ENCODE peak calls at places on chromosomes 1 and 21, in four cellular contexts. One of them, this sample, is unnamed.

GRCh38 chr1:217919683-217920502 is 288.7 kb downstream of the SPATA17 start:
- DNase-seq in neuronal stem cell: no peak
- DNase-seq in mesenchymal stem cell: no peak
- DNase-seq in trophoblast cell: no peak
- DNase-seq in this sample: no peak

GRCh38 chr1:16294219-16295212 is 57.5 kb upstream of the CPLANE2 start:
- DNase-seq in mesenchymal stem cell: no peak
- DNase-seq in neuronal stem cell: no peak
- DNase-seq in trophoblast cell: no peak
- DNase-seq in this sample: no peak

GRCh38 chr1:203450016-203450415 is 25.6 kb upstream of the PRELP start:
- DNase-seq in neuronal stem cell: no peak
- DNase-seq in trophoblast cell: no peak
- DNase-seq in mesenchymal stem cell: no peak
- DNase-seq in this sample: no peak

GRCh38 chr1:147171399-147172167 is 687 bp downstream of the PRKAB2 start:
- DNase-seq in mesenchymal stem cell: peak; percentile 31
- DNase-seq in trophoblast cell: no peak
- DNase-seq in neuronal stem cell: no peak
- DNase-seq in this sample: no peak

GRCh38 chr1:48066951-48067350 is 69.8 kb upstream of the TRABD2B start:
- DNase-seq in trophoblast cell: no peak
- DNase-seq in mesenchymal stem cell: no peak
- DNase-seq in neuronal stem cell: no peak
- DNase-seq in this sample: no peak

GRCh38 chr21:34669149-34669879 is 520 bp downstream of the CLIC6 start:
- DNase-seq in neuronal stem cell: peak; percentile 18
- DNase-seq in mesenchymal stem cell: no peak
- DNase-seq in trophoblast cell: no peak
- DNase-seq in this sample: no peak

GRCh38 chr1:36624466-36624865 is 141.8 kb upstream of the CSF3R start:
- DNase-seq in trophoblast cell: no peak
- DNase-seq in mesenchymal stem cell: no peak
- DNase-seq in neuronal stem cell: no peak
- DNase-seq in this sample: no peak

GRCh38 chr1:28580706-28581530 is 11.1 kb upstream of the RAB42 start:
- DNase-seq in neuronal stem cell: peak; percentile 53
- DNase-seq in mesenchymal stem cell: peak; percentile 53
- DNase-seq in trophoblast cell: peak; percentile 21
- DNase-seq in this sample: no peak

GRCh38 chr1:151898519-151898991 is 10.8 kb downstream of the THEM4 start:
- DNase-seq in trophoblast cell: no peak
- DNase-seq in neuronal stem cell: no peak
- DNase-seq in mesenchymal stem cell: no peak
- DNase-seq in this sample: no peak

GRCh38 chr1:44237721-44238457 is 24.6 kb downstream of the DMAP1 start:
- DNase-seq in mesenchymal stem cell: peak; percentile 83
- DNase-seq in neuronal stem cell: peak; percentile 66
- DNase-seq in trophoblast cell: no peak
- DNase-seq in this sample: peak; percentile 95

GRCh38 chr1:150551049-150551783 is 2.0 kb downstream of the ADAMTSL4 start:
- DNase-seq in neuronal stem cell: no peak
- DNase-seq in mesenchymal stem cell: peak; percentile 42
- DNase-seq in trophoblast cell: no peak
- DNase-seq in this sample: peak; percentile 27

GRCh38 chr21:45285266-45285931 is 2.3 kb downstream of the POFUT2 start:
- DNase-seq in trophoblast cell: no peak
- DNase-seq in neuronal stem cell: no peak
- DNase-seq in mesenchymal stem cell: no peak
- DNase-seq in this sample: peak; percentile 14

GRCh38 chr21:45288441-45288841 is 746 bp upstream of the POFUT2 start:
- DNase-seq in mesenchymal stem cell: no peak
- DNase-seq in trophoblast cell: no peak
- DNase-seq in neuronal stem cell: no peak
- DNase-seq in this sample: peak; percentile 46

GRCh38 chr21:45287438-45288391 is at the start of gene POFUT2:
- DNase-seq in mesenchymal stem cell: peak; percentile 92
- DNase-seq in trophoblast cell: peak; percentile 94
- DNase-seq in neuronal stem cell: peak; percentile 98
- DNase-seq in this sample: peak; percentile 97

GRCh38 chr21:45289134-45289533 is 1.4 kb upstream of the POFUT2 start:
- DNase-seq in neuronal stem cell: no peak
- DNase-seq in trophoblast cell: no peak
- DNase-seq in mesenchymal stem cell: no peak
- DNase-seq in this sample: no peak

DNA sequence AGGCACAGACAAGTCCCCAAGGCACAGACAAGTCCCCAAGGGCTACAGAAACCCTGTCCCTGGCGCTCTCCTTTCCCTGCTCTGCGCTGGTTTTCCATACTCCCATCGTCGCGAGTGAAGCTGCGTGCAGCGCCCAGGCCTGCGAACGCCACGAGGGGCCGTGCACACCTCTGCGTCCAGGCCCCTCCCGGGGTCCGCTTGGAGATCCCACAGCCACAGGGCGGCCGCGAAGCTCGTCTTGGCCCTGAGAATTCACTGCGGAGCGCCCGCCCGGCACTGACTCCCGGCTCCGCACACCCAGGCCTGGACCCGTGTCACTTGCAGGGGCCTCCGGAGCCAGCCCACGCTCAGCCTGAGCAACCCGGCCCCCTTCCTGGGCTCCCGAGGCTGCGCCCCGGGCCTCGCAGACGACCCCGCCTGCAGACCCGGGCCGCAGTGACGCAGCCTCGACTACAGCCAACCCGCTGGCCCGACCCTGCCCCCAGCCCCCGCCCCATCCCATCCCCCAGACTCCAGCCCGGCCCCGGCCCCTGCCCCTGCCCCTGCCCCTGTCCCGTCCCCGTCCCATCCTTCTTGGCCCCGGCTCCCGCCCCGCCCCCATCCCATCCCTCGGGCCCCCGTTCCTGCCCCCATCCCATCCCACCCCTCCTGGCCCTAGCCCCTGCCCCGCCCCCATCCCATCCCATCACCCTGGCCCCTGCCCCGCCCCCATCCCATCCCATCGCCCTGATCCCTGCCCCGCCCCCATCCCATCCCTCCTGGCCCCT is 841 bp downstream of the POFUT2 start:
- DNase-seq in trophoblast cell: no peak
- DNase-seq in neuronal stem cell: peak; percentile 64
- DNase-seq in mesenchymal stem cell: peak; percentile 48
- DNase-seq in this sample: peak; percentile 91
- H3K14ac ChIP-seq in trophoblast cell: no peak overlapping the region
- H3K14ac ChIP-seq in neuronal stem cell: no peak overlapping the region
- H3K14ac ChIP-seq in mesenchymal stem cell: no peak overlapping the region
- H3K14ac ChIP-seq in this sample: no peak overlapping the region

GRCh38 chr1:19814681-19815503 is at the start of gene RNF186:
- DNase-seq in mesenchymal stem cell: no peak
- DNase-seq in trophoblast cell: peak; percentile 7
- DNase-seq in neuronal stem cell: no peak
- DNase-seq in this sample: no peak
- H2AK5ac ChIP-seq in mesenchymal stem cell: no peak within 1 kb of the TSS
- H2AK5ac ChIP-seq in trophoblast cell: no peak within 1 kb of the TSS
- H2AK5ac ChIP-seq in neuronal stem cell: peak within 1 kb of the TSS; percentile 21
- H2AK5ac ChIP-seq in this sample: no peak within 1 kb of the TSS

GRCh38 chr1:231527586-231528174 is 789 bp upstream of the TSNAX start:
- DNase-seq in trophoblast cell: no peak
- DNase-seq in neuronal stem cell: no peak
- DNase-seq in mesenchymal stem cell: no peak
- DNase-seq in this sample: no peak
- H3K23ac ChIP-seq in trophoblast cell: no peak overlapping the region
- H3K23ac ChIP-seq in neuronal stem cell: no peak overlapping the region
- H3K23ac ChIP-seq in mesenchymal stem cell: no peak overlapping the region
- H3K23ac ChIP-seq in this sample: no peak overlapping the region

DNA sequence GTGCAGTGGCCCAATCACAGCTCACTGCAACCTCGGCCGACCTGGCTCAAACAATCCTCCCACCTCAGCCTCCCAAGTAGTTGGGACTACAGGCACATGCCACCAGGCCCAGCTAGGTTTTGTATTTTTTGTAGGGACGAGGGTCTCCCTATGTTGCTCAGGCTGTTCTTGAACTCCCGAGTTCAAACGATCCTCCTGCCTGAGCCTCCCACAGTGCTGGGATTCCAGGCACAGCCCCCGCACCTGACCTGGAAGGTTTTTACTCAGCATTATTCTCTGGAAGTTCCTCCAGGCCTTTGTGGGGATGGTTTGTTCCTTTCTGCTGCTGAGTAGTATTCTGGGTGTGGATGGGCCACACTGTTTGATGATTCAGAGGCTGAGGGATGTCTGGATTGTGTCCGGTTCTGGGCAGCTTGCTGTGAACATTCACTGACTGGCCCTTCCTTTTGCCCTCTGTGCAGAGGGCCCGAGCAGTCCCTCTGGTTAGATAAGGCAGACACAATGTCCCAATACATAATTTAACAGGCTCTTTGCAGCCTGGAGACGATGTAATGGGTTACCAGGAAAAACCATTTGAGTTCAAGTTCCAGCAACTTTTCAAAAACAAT is 6.0 kb upstream of the TRAPPC10 start:
- DNase-seq in neuronal stem cell: no peak
- DNase-seq in trophoblast cell: peak; percentile 48
- DNase-seq in mesenchymal stem cell: peak; percentile 96
- DNase-seq in this sample: no peak
- H3K14ac ChIP-seq in neuronal stem cell: no peak overlapping the region
- H3K14ac ChIP-seq in trophoblast cell: peak overlapping the region; percentile 54
- H3K14ac ChIP-seq in mesenchymal stem cell: no peak overlapping the region
- H3K14ac ChIP-seq in this sample: no peak overlapping the region

GRCh38 chr21:29190920-29191319 is 60.5 kb downstream of the MAP3K7CL start:
- DNase-seq in trophoblast cell: peak; percentile 14
- DNase-seq in neuronal stem cell: no peak
- DNase-seq in mesenchymal stem cell: peak; percentile 73
- DNase-seq in this sample: no peak

GRCh38 chr21:29186246-29186645 is 55.8 kb downstream of the MAP3K7CL start:
- DNase-seq in mesenchymal stem cell: no peak
- DNase-seq in neuronal stem cell: no peak
- DNase-seq in trophoblast cell: no peak
- DNase-seq in this sample: no peak

GRCh38 chr21:29187939-29188338 is 57.5 kb downstream of the MAP3K7CL start:
- DNase-seq in trophoblast cell: peak; percentile 27
- DNase-seq in neuronal stem cell: no peak
- DNase-seq in mesenchymal stem cell: peak; percentile 77
- DNase-seq in this sample: no peak

GRCh38 chr21:29192999-29193563 is 62.6 kb downstream of the MAP3K7CL start:
- DNase-seq in mesenchymal stem cell: no peak
- DNase-seq in neuronal stem cell: no peak
- DNase-seq in trophoblast cell: no peak
- DNase-seq in this sample: no peak

DNA sequence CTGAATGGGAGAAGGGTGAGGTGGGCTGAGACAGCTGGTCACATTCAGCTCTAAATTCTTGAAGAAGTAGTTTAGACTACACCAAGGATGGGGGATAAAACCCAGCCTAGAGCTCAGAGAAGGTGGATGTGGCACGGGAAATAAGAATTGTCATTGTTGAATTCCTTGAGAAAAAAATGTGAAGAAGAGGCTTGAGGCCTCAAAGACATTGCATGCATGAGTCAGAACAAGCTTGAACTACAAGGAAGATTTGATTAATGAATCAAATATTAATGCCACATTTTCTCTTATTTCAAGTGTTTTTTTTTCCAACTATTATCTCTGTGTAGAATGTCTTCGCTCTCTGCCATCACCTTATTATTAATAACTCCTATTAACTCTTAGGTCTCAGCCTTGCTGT is 58.9 kb downstream of the MAP3K7CL start:
- DNase-seq in mesenchymal stem cell: no peak
- DNase-seq in trophoblast cell: no peak
- DNase-seq in neuronal stem cell: no peak
- DNase-seq in this sample: no peak
- H2AK5ac ChIP-seq in mesenchymal stem cell: no peak overlapping the region
- H2AK5ac ChIP-seq in trophoblast cell: no peak overlapping the region
- H2AK5ac ChIP-seq in neuronal stem cell: no peak overlapping the region
- H2AK5ac ChIP-seq in this sample: no peak overlapping the region

DNA sequence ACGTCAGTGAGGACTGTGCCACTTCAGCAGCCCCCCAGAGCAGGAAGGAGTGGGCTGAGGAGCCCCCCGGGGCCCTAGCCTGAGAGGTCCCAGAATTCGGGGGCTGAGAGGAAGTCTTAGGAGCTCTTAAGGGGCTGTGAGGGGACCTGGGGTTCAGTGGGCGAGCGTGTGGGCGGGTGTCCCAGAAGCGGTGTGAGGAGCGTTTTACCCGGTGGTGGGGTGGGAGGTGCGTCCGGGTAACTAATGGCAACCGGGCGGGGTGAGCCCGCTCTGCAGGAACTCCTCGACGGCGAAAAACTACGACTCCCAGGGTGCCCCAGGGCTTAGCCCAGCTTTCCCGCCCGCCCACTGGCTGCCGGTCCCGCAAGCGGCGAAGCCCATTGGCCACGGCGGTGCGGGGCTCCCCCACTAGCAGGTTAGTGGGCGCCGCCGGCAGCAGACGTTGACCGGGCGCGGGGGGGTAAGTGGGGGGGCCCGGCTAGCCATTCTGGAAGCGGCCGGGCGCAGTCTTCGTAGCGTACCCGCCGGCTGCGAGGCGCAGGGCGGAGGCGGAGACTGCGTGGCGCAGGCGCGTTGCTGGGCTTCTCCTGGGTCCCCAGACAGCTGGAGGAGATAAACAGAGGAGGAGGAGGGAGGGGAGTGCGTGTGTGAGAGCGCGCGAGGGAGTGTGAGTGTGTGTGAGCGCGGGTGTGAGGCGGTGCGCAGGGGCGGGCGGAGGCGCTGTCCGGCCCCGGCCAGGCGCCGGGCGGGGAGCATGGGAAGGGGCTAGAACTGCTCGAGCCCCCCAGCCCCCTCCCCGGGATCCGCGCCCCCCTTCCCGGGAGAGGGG is at the start of gene WDTC1:
- DNase-seq in mesenchymal stem cell: peak; percentile 97
- DNase-seq in trophoblast cell: peak; percentile 91
- DNase-seq in neuronal stem cell: peak; percentile 97
- DNase-seq in this sample: peak; percentile 98
- H3K23ac ChIP-seq in mesenchymal stem cell: no peak within 1 kb of the TSS
- H3K23ac ChIP-seq in trophoblast cell: no peak within 1 kb of the TSS
- H3K23ac ChIP-seq in neuronal stem cell: peak within 1 kb of the TSS; percentile 95
- H3K23ac ChIP-seq in this sample: no peak within 1 kb of the TSS

GRCh38 chr1:69994261-69994660 is 211.1 kb downstream of the LRRC40 start:
- DNase-seq in neuronal stem cell: no peak
- DNase-seq in mesenchymal stem cell: peak; percentile 13
- DNase-seq in trophoblast cell: no peak
- DNase-seq in this sample: no peak
- H3K14ac ChIP-seq in neuronal stem cell: no peak overlapping the region
- H3K14ac ChIP-seq in mesenchymal stem cell: no peak overlapping the region
- H3K14ac ChIP-seq in trophoblast cell: no peak overlapping the region
- H3K14ac ChIP-seq in this sample: no peak overlapping the region

This sample was measured in H9.